ENCODE peak calls at places on chromosomes 6 and 20, in nine cellular contexts. G is NCI-H2171 treated with DMSO at 0.1 percent for 48 hours; R is effector memory CD4-positive, alpha-beta T cell; P is neural crest cell; S is RCC 7860; O is activated CD4-positive, alpha-beta memory T cell treated with anti-CD3 and anti-CD28 coated beads, Interleukin-2, amount 10 ng/mL, durations not matched to agents 7 days and 5 days; I is iPS DF 6.9; Y is H54; E is HFF-Myc. T is an unnamed sample.
A peak's percentile ranks its signal among the peaks of the same experiment; 100 is the strongest.

GRCh38 chr6:154504865-154505449 is 5.5 kb downstream of the CNKSR3 start:
- DNase-seq in G (no peak), R (no peak), P (no peak), S (no peak), O (no peak), I (no peak), Y (no peak), E (no peak), T (no peak)

GRCh38 chr6:37531026-37531425 is 31.3 kb upstream of the CCDC167 start:
- DNase-seq in G (no peak), R (no peak), P (no peak), S (peak; percentile 55), O (no peak), I (no peak), Y (peak; percentile 70), E (no peak), T (no peak)

GRCh38 chr6:155429321-155429893 is 26.2 kb downstream of the NOX3 start:
- DNase-seq in G (no peak), R (no peak), P (no peak), S (no peak), O (no peak), I (no peak), Y (no peak), E (no peak), T (no peak)

GRCh38 chr6:137823826-137824501 is 43.1 kb upstream of the TNFAIP3 start:
- DNase-seq in G (peak; percentile 83), R (peak; percentile 87), P (peak; percentile 30), S (no peak), O (peak; percentile 69), I (no peak), Y (no peak), E (peak; percentile 9), T (peak; percentile 64)

GRCh38 chr6:169859401-169859977 is 108.1 kb downstream of the ERMARD start:
- DNase-seq in G (no peak), R (no peak), P (no peak), S (no peak), O (no peak), I (no peak), Y (no peak), E (no peak), T (no peak)

GRCh38 chr6:88558981-88559380 is 392.8 kb upstream of the CNR1 start:
- DNase-seq in G (no peak), R (no peak), P (no peak), S (no peak), O (no peak), I (no peak), Y (no peak), E (no peak), T (no peak)

GRCh38 chr20:10733122-10733521 is 59.3 kb upstream of the JAG1 start:
- DNase-seq in G (no peak), R (no peak), P (no peak), S (no peak), O (no peak), I (no peak), Y (no peak), E (peak; percentile 47), T (no peak)

GRCh38 chr20:3751664-3752385 is 15.7 kb downstream of the ADISSP start:
- DNase-seq in G (peak; percentile 80), R (peak; percentile 58), P (no peak), S (no peak), O (peak; percentile 63), I (no peak), Y (no peak), E (no peak), T (peak; percentile 67)

GRCh38 chr20:22977047-22977785 is 57.9 kb upstream of the SSTR4 start:
- DNase-seq in G (no peak), R (no peak), P (no peak), S (no peak), O (no peak), I (no peak), Y (no peak), E (no peak), T (no peak)

GRCh38 chr6:133241088-133241900 is at the start of gene EYA4:
- DNase-seq in G (peak; percentile 24), R (no peak), P (peak; percentile 29), S (no peak), O (no peak), I (no peak), Y (no peak), E (no peak), T (no peak)

GRCh38 chr6:1144842-1145755 is 166.8 kb upstream of the FOXQ1 start:
- DNase-seq in G (no peak), R (no peak), P (no peak), S (no peak), O (no peak), I (no peak), Y (no peak), E (peak; percentile 72), T (no peak)

GRCh38 chr6:69796081-69796626 is 656 bp downstream of the LMBRD1 start:
- DNase-seq in G (peak; percentile 92), R (peak; percentile 58), P (no peak), S (peak; percentile 12), O (peak; percentile 41), I (no peak), Y (no peak), E (no peak), T (no peak)

GRCh38 chr20:10376271-10377075 is 57.5 kb downstream of the MKKS start:
- DNase-seq in G (no peak), R (no peak), P (no peak), S (no peak), O (no peak), I (no peak), Y (no peak), E (no peak), T (no peak)

GRCh38 chr20:35319206-35320197 is 27.3 kb upstream of the FAM83C start:
- DNase-seq in G (peak; percentile 46), R (no peak), P (no peak), S (peak; percentile 91), O (no peak), I (no peak), Y (no peak), E (no peak), T (no peak)

GRCh38 chr6:43878823-43879495 is 108.9 kb downstream of the VEGFA start:
- DNase-seq in G (peak; percentile 45), R (no peak), P (peak; percentile 51), S (no peak), O (no peak), I (no peak), Y (no peak), E (no peak), T (no peak)

GRCh38 chr6:46638650-46639049 is 14.0 kb downstream of the CYP39A1 start:
- DNase-seq in G (no peak), R (no peak), P (no peak), S (no peak), O (no peak), I (no peak), Y (no peak), E (no peak), T (no peak)

GRCh38 chr6:7954477-7955200 is 44.1 kb upstream of the TXNDC5 start:
- DNase-seq in G (no peak), R (no peak), P (no peak), S (no peak), O (no peak), I (no peak), Y (no peak), E (no peak), T (no peak)

GRCh38 chr20:57266251-57267157 is at the start of gene BMP7:
- DNase-seq in G (no peak), R (no peak), P (peak; percentile 41), S (no peak), O (no peak), I (no peak), Y (no peak), E (no peak), T (peak; percentile 34)

GRCh38 chr6:149470948-149471347 is 13.9 kb downstream of the ZC3H12D start:
- DNase-seq in G (no peak), R (no peak), P (no peak), S (no peak), O (no peak), I (no peak), Y (no peak), E (no peak), T (no peak)

GRCh38 chr6:99822741-99823512 is 171.1 kb downstream of the MCHR2 start:
- DNase-seq in G (peak; percentile 80), R (no peak), P (peak; percentile 4), S (no peak), O (no peak), I (no peak), Y (peak; percentile 9), E (peak; percentile 48), T (no peak)

GRCh38 chr6:129525055-129525454 is 184.9 kb downstream of the ARHGAP18 start:
- DNase-seq in G (no peak), R (no peak), P (no peak), S (no peak), O (no peak), I (no peak), Y (no peak), E (peak; percentile 20), T (no peak)

GRCh38 chr20:54084727-54085368 is 14.5 kb upstream of the BCAS1 start:
- DNase-seq in G (no peak), R (no peak), P (no peak), S (no peak), O (no peak), I (no peak), Y (no peak), E (no peak), T (no peak)

GRCh38 chr20:62739581-62740285 is 31.1 kb downstream of the NTSR1 start:
- DNase-seq in G (peak; percentile 66), R (peak; percentile 29), P (no peak), S (no peak), O (peak; percentile 83), I (no peak), Y (peak; percentile 83), E (peak; percentile 65), T (peak; percentile 72)

GRCh38 chr6:11947063-11947462 is 65.0 kb upstream of the HIVEP1 start:
- DNase-seq in G (no peak), R (no peak), P (no peak), S (no peak), O (no peak), I (no peak), Y (no peak), E (no peak), T (no peak)

GRCh38 chr6:5025911-5026819 is 22.3 kb upstream of the RPP40 start:
- DNase-seq in G (peak; percentile 4), R (no peak), P (peak; percentile 38), S (no peak), O (no peak), I (no peak), Y (peak; percentile 18), E (no peak), T (no peak)

GRCh38 chr6:42846505-42846904 is 32.9 kb upstream of the RPL7L1 start:
- DNase-seq in G (no peak), R (no peak), P (no peak), S (no peak), O (no peak), I (no peak), Y (no peak), E (no peak), T (no peak)

GRCh38 chr20:48490976-48491657 is 336.7 kb downstream of the PREX1 start:
- DNase-seq in G (peak; percentile 57), R (no peak), P (no peak), S (no peak), O (no peak), I (no peak), Y (no peak), E (no peak), T (no peak)

GRCh38 chr6:170296746-170297576 is 6.1 kb upstream of the DLL1 start:
- DNase-seq in G (no peak), R (no peak), P (no peak), S (no peak), O (no peak), I (no peak), Y (no peak), E (no peak), T (no peak)

GRCh38 chr6:40882321-40882720 is 156.7 kb downstream of the UNC5CL start:
- DNase-seq in G (peak; percentile 77), R (no peak), P (no peak), S (no peak), O (no peak), I (no peak), Y (no peak), E (no peak), T (no peak)

GRCh38 chr6:110554966-110555460 is 78.6 kb upstream of the SLC22A16 start:
- DNase-seq in G (no peak), R (no peak), P (no peak), S (no peak), O (no peak), I (no peak), Y (no peak), E (no peak), T (no peak)

GRCh38 chr6:87731818-87732661 is 30.0 kb upstream of the AKIRIN2 start:
- DNase-seq in G (peak; percentile 93), R (peak; percentile 27), P (no peak), S (peak; percentile 85), O (peak; percentile 48), I (no peak), Y (peak; percentile 79), E (peak; percentile 61), T (no peak)

T was measured in activated naive CD8-positive, alpha-beta T cell treated with anti-CD3 and anti-CD28 coated beads, Interleukin-2, amount 10 ng/mL, durations not matched to agents 7 days and 5 days.